ENCODE peak calls at places on chromosomes 16 and 17, in ten cellular contexts. N is stimulated activated CD8-positive, alpha-beta memory T cell treated with anti-CD3 and anti-CD28 coated beads, Interleukin-7, amount 100 ng/mL, for 1 hour; Q is effector CD4-positive, alpha-beta T cell; X is left ventricle myocardium inferior; W is stimulated activated CD4-positive, alpha-beta T cell treated with anti-CD3 and anti-CD28 coated beads, Interleukin-2, amount 100 ng/mL, for 48 hours; Z is GM04503; H is CD4-positive, alpha-beta T cell; L is NCI-H1436; V is HuH-7; S is GM04504. I is an unnamed sample.

GRCh38 chr17:82698974-82699442 is 510 bp upstream of the RAB40B start:
- DNase-seq in S (no peak), W (no peak), Z (no peak), V (no peak), X (no peak), H (no peak), L (no peak), Q (no peak), N (no peak), I (no peak)

GRCh38 chr16:3112058-3112880 is at the start of gene ZNF205:
- DNase-seq in V (peak), Z (no peak), L (peak), Q (no peak), X (peak), N (no peak), S (no peak), H (no peak), W (no peak), I (no peak)

GRCh38 chr17:77242118-77242800 is 101.5 kb downstream of the SEC14L1 start:
- DNase-seq in W (no peak), V (no peak), H (no peak), Z (no peak), N (no peak), X (no peak), Q (no peak), L (no peak), S (no peak), I (no peak)

GRCh38 chr17:3796110-3796821 is 4.7 kb downstream of the ITGAE start:
- DNase-seq in N (peak), H (peak), W (peak), L (no peak), X (no peak), V (no peak), Q (peak), S (no peak), Z (no peak), I (peak)

GRCh38 chr16:77297996-77298637 is 98.9 kb downstream of the SYCE1L start:
- DNase-seq in H (no peak), L (no peak), Q (no peak), V (no peak), X (no peak), W (no peak), N (no peak), S (no peak), Z (no peak), I (no peak)

GRCh38 chr17:38914741-38915638 is 10.4 kb upstream of the LASP1NB start:
- DNase-seq in Q (no peak), X (no peak), Z (no peak), W (no peak), N (no peak), L (no peak), H (no peak), S (no peak), V (peak), I (no peak)

GRCh38 chr17:68006797-68007196 is 10.5 kb upstream of the C17orf58 start:
- DNase-seq in H (no peak), W (no peak), L (no peak), Z (no peak), V (no peak), Q (no peak), S (no peak), X (peak), N (no peak), I (no peak)

GRCh38 chr17:44758414-44759095 is at the start of gene ADAM11:
- DNase-seq in S (no peak), L (no peak), H (no peak), N (no peak), X (no peak), Q (no peak), V (no peak), W (no peak), Z (no peak), I (no peak)

GRCh38 chr16:85573696-85574641 is 39.2 kb upstream of the GSE1 start:
- DNase-seq in N (no peak), X (peak), S (no peak), W (no peak), Q (no peak), H (no peak), Z (no peak), V (no peak), L (no peak), I (no peak)

GRCh38 chr17:78368348-78368747 is 8.5 kb upstream of the SOCS3 start:
- DNase-seq in L (no peak), H (no peak), Q (no peak), W (no peak), Z (no peak), X (no peak), V (no peak), N (no peak), S (no peak), I (no peak)

GRCh38 chr17:82330322-82331239 is 3.0 kb downstream of the SECTM1 start:
- DNase-seq in N (no peak), V (peak), Q (no peak), X (no peak), Z (no peak), H (no peak), S (no peak), W (no peak), L (peak), I (no peak)

GRCh38 chr16:67530013-67530939 is 1.6 kb downstream of the RIPOR1 start:
- DNase-seq in L (no peak), S (no peak), X (peak), H (no peak), Q (no peak), N (no peak), V (peak), Z (no peak), W (no peak), I (peak)

GRCh38 chr16:66605177-66605999 is 884 bp downstream of the CMTM3 start:
- DNase-seq in W (no peak), N (no peak), Q (peak), S (no peak), V (peak), X (peak), Z (no peak), L (no peak), H (no peak), I (peak)

GRCh38 chr17:80531400-80531799 is 13.2 kb upstream of the RPTOR start:
- DNase-seq in N (no peak), H (no peak), Q (no peak), Z (no peak), S (no peak), V (no peak), X (no peak), W (no peak), L (no peak), I (no peak)

GRCh38 chr16:2447920-2448583 is 11.9 kb upstream of the TEDC2 start:
- DNase-seq in S (no peak), N (no peak), V (no peak), Q (no peak), W (no peak), Z (no peak), H (no peak), L (no peak), X (no peak), I (no peak)

GRCh38 chr17:72613411-72614292 is 478.8 kb downstream of the SLC39A11 start:
- DNase-seq in V (no peak), X (no peak), Z (peak), N (no peak), Q (no peak), W (no peak), S (no peak), L (no peak), H (no peak), I (no peak)

GRCh38 chr17:30824002-30824355 is 513 bp downstream of the CRLF3 start:
- DNase-seq in S (no peak), Q (no peak), V (peak), L (no peak), Z (no peak), W (no peak), H (no peak), X (no peak), N (no peak), I (no peak)

GRCh38 chr16:11050954-11051353 is 106.6 kb downstream of the CLEC16A start:
- DNase-seq in S (no peak), Q (no peak), V (no peak), H (no peak), N (no peak), X (no peak), W (no peak), L (no peak), Z (no peak), I (no peak)

GRCh38 chr16:78973041-78973440 is 627.5 kb downstream of the MAF start:
- DNase-seq in X (no peak), V (no peak), W (no peak), Q (no peak), Z (no peak), N (no peak), H (no peak), L (no peak), S (no peak), I (no peak)

GRCh38 chr17:17511971-17512858 is 16.0 kb upstream of the RASD1 start:
- DNase-seq in V (no peak), H (no peak), W (no peak), Z (peak), Q (no peak), X (peak), L (no peak), S (peak), N (no peak), I (no peak)

GRCh38 chr16:85459529-85460251 is 153.4 kb upstream of the GSE1 start:
- DNase-seq in W (no peak), X (peak), V (no peak), S (no peak), Z (no peak), H (no peak), L (no peak), N (no peak), Q (no peak), I (no peak)

GRCh38 chr16:31427441-31428276 is 501 bp downstream of the COX6A2 start:
- DNase-seq in V (no peak), Q (peak), N (peak), X (peak), Z (no peak), S (no peak), W (no peak), H (peak), L (no peak), I (peak)

GRCh38 chr17:83178533-83179201 is 99.3 kb downstream of the METRNL start:
- DNase-seq in X (no peak), Z (no peak), Q (no peak), W (no peak), H (no peak), S (no peak), V (no peak), N (no peak), L (no peak), I (no peak)

GRCh38 chr17:63988741-63989621 is 9.2 kb upstream of the PRR29 start:
- DNase-seq in Z (no peak), V (no peak), N (no peak), L (no peak), H (no peak), S (no peak), W (no peak), Q (no peak), X (peak), I (no peak)

GRCh38 chr16:4306439-4307214 is 9.2 kb upstream of the GLIS2 start:
- DNase-seq in N (no peak), H (peak), L (peak), Q (peak), Z (no peak), V (no peak), W (no peak), S (no peak), X (no peak), I (peak)

GRCh38 chr16:89138843-89139520 is 32.6 kb upstream of the CDH15 start:
- DNase-seq in N (no peak), Z (no peak), H (no peak), L (no peak), W (no peak), X (no peak), S (no peak), Q (no peak), V (no peak), I (no peak)

GRCh38 chr16:82050909-82051357 is 15.9 kb downstream of the HSD17B2 start:
- DNase-seq in N (no peak), V (no peak), Q (no peak), S (no peak), W (no peak), Z (no peak), X (no peak), L (no peak), H (no peak), I (no peak)

GRCh38 chr16:86896976-86897375 is 318.6 kb downstream of the FOXL1 start:
- DNase-seq in L (no peak), V (no peak), S (no peak), H (no peak), N (no peak), Z (no peak), Q (no peak), W (no peak), X (no peak), I (no peak)

I was measured in effector CD8-positive, alpha-beta T cell.